ENCODE peak calls at places on chromosomes 4 and X, in eight cellular contexts. B is IMR-90, L is psoas muscle, U is thoracic aorta, G is DND-41, X is heart right ventricle, A is tibial artery, H is tibial nerve. V is an unnamed sample. For H3K9me3, the result is how much of the 10 kb centered on the place peaks cover.

GRCh38 chrX:34467437-34467836 is 189.6 kb downstream of the TMEM47 start:
- DNase-seq in H (no peak), L (no peak), G (no peak), B (no peak), A (no peak), U (no peak), X (no peak), V (no peak)

GRCh38 chrX:148568763-148569162 is 68.3 kb downstream of the AFF2 start:
- DNase-seq in H (no peak), B (no peak), L (no peak), U (no peak), G (no peak), X (no peak), A (no peak), V (no peak)

GRCh38 chrX:102846544-102847236 is 90.4 kb upstream of the RAB40AL start:
- DNase-seq in L (no peak), H (no peak), X (no peak), G (no peak), U (no peak), B (peak), A (no peak), V (no peak)

GRCh38 chr4:112910109-112910736 is 139.2 kb upstream of the ANK2 start:
- DNase-seq in U (no peak), B (peak), G (no peak), H (no peak), A (no peak), X (no peak), L (no peak), V (no peak)

GRCh38 chr4:88215351-88215750 is 56.9 kb upstream of the ABCG2 start:
- DNase-seq in L (no peak), X (no peak), H (no peak), U (no peak), G (no peak), B (peak), A (no peak), V (no peak)

GRCh38 chrX:57367649-57368048 is 81.1 kb downstream of the FAAH2 start:
- DNase-seq in U (no peak), X (no peak), L (no peak), A (no peak), B (no peak), G (peak), H (no peak), V (no peak)

GRCh38 chrX:110853610-110854009 is 58.0 kb upstream of the CHRDL1 start:
- DNase-seq in A (no peak), X (no peak), B (no peak), L (peak), H (peak), U (no peak), G (no peak), V (no peak)

GRCh38 chrX:52359614-52360232 is 9.1 kb upstream of the XAGE2 start:
- DNase-seq in X (no peak), B (no peak), L (no peak), A (no peak), G (no peak), H (no peak), U (no peak), V (no peak)

GRCh38 chrX:17473021-17473420 is 98.0 kb downstream of the NHS start:
- DNase-seq in G (no peak), U (no peak), H (no peak), A (no peak), L (no peak), X (no peak), B (no peak), V (no peak)

GRCh38 chr4:147837854-147838253 is 106.0 kb downstream of the ARHGAP10 start:
- DNase-seq in U (no peak), G (no peak), A (no peak), X (no peak), H (no peak), B (no peak), L (no peak), V (no peak)

GRCh38 chr4:115929373-115929772 is 816.0 kb upstream of the NDST4 start:
- DNase-seq in B (no peak), X (no peak), A (no peak), G (no peak), H (no peak), U (no peak), L (no peak), V (no peak)

GRCh38 chr4:73055241-73055897 is 14.1 kb downstream of the COX18 start:
- DNase-seq in H (no peak), B (peak), A (no peak), L (no peak), G (no peak), U (no peak), X (no peak), V (no peak)

GRCh38 chr4:14434916-14435315 is 567.4 kb upstream of the CPEB2 start:
- DNase-seq in B (no peak), A (no peak), U (no peak), H (no peak), X (no peak), L (no peak), G (no peak), V (no peak)

GRCh38 chr4:64718091-64718490 is 308.8 kb upstream of the TECRL start:
- DNase-seq in A (no peak), L (no peak), U (no peak), H (no peak), X (no peak), G (no peak), B (no peak), V (no peak)

GRCh38 chrX:150363561-150364346 is 637 bp downstream of the MAMLD1 start:
- DNase-seq in X (peak), G (peak), A (peak), H (peak), L (peak), B (peak), U (no peak), V (peak)

GRCh38 chr4:150297861-150298474 is 219.7 kb downstream of the DCLK2 start:
- DNase-seq in G (peak), U (no peak), H (no peak), B (peak), X (no peak), A (no peak), L (no peak), V (no peak)

GRCh38 chrX:52553995-52554642 is 37.3 kb upstream of the XAGE1B start:
- DNase-seq in L (no peak), H (no peak), A (no peak), U (no peak), B (no peak), G (no peak), X (no peak), V (no peak)

GRCh38 chrX:138031715-138032114 is 465.8 kb downstream of the ZIC3 start:
- DNase-seq in U (no peak), B (no peak), G (no peak), A (no peak), H (no peak), X (no peak), L (no peak), V (no peak)

GRCh38 chrX:34619920-34620319 is 37.2 kb downstream of the TMEM47 start:
- DNase-seq in X (no peak), H (no peak), G (no peak), A (no peak), U (no peak), B (no peak), L (no peak), V (no peak)

GRCh38 chr4:68267433-68267944 is 22.0 kb upstream of the TMPRSS11B start:
- DNase-seq in B (peak), A (no peak), H (no peak), G (no peak), L (no peak), X (no peak), U (no peak), V (no peak)

GRCh38 chr4:105896461-105896939 is 1.2 kb downstream of the NPNT start:
- DNase-seq in U (no peak), X (no peak), G (no peak), H (no peak), A (no peak), L (no peak), B (no peak), V (peak)

GRCh38 chrX:110795645-110796510 is at the start of gene CHRDL1:
- DNase-seq in L (peak), B (no peak), U (no peak), G (no peak), H (peak), A (peak), X (peak), V (peak)

GRCh38 chrX:65900850-65901844 is 138.7 kb downstream of the VSIG4 start:
- DNase-seq in G (no peak), B (no peak), U (no peak), H (no peak), L (no peak), X (no peak), A (no peak), V (no peak)

GRCh38 chr4:2803624-2804448 is 11.0 kb downstream of the SH3BP2 start:
- DNase-seq in X (peak), B (no peak), G (no peak), H (no peak), A (peak), L (peak), U (no peak), V (peak)

GRCh38 chr4:53601251-53601764 is 10.0 kb upstream of the LNX1 start:
- DNase-seq in U (no peak), H (peak), G (peak), X (peak), B (no peak), L (peak), A (no peak), V (no peak)

GRCh38 chrX:80705379-80705778 is 104.3 kb downstream of the BRWD3 start:
- DNase-seq in L (no peak), G (no peak), B (no peak), X (no peak), A (no peak), U (no peak), H (no peak), V (no peak)

GRCh38 chrX:110440016-110440805 is 81.6 kb downstream of the RTL9 start:
- DNase-seq in U (no peak), L (no peak), H (no peak), X (no peak), A (no peak), B (no peak), G (no peak), V (no peak)

GRCh38 chr4:145956288-145956890 is 17.8 kb upstream of the ZNF827 start:
- DNase-seq in L (no peak), G (peak), U (no peak), A (no peak), H (no peak), B (peak), X (no peak), V (no peak)

GRCh38 chr4:157792716-157793115 is 380.1 kb downstream of the GASK1B start:
- DNase-seq in B (no peak), G (no peak), X (no peak), H (no peak), A (no peak), L (no peak), U (no peak), V (no peak)

GRCh38 chr4:101205878-101206277 is 141.4 kb downstream of the PPP3CA start:
- DNase-seq in A (no peak), L (no peak), X (no peak), U (no peak), H (no peak), B (peak), G (peak), V (no peak)

GRCh38 chr4:114684462-114684861 is 85.9 kb downstream of the UGT8 start:
- DNase-seq in U (no peak), A (no peak), X (no peak), H (no peak), B (no peak), L (no peak), G (no peak), V (no peak)

GRCh38 chr4:74114234-74114633 is 15.2 kb upstream of the CXCL2 start:
- DNase-seq in A (no peak), G (no peak), L (no peak), H (no peak), B (peak), U (no peak), X (no peak), V (no peak)

GRCh38 chrX:104567506-104567905 is 1.5 kb downstream of the IL1RAPL2 start:
- DNase-seq in X (no peak), L (no peak), A (no peak), B (no peak), U (no peak), G (no peak), H (no peak), V (no peak)

GRCh38 chrX:72609313-72609712 is 36.7 kb upstream of the HDAC8 start:
- DNase-seq in A (no peak), G (no peak), H (no peak), B (peak), U (no peak), L (no peak), X (no peak), V (no peak)

GRCh38 chr4:19155568-19155967 is 1096.1 kb upstream of the SLIT2 start:
- DNase-seq in U (no peak), A (no peak), G (no peak), H (no peak), L (no peak), X (no peak), B (no peak), V (no peak)
- H3K9me3 ChIP-seq in U (under half), A (under half), G (under half), H (under half), L (under half), X (under half), B (under half), V (under half)

GRCh38 chr4:184825394-184826314 is at the start of gene ACSL1:
- DNase-seq in A (peak), L (peak), X (peak), H (peak), G (peak), B (peak), U (peak), V (peak)
- TF ChIP-seq CTCF in A (no peak), L (peak), X (no peak), H (no peak), G (no peak), B (peak), U (no peak), V (peak)

GRCh38 chr4:144171697-144172096 is 31.2 kb upstream of the GYPA start:
- DNase-seq in X (no peak), H (no peak), G (no peak), L (no peak), B (no peak), A (no peak), U (no peak), V (no peak)

GRCh38 chr4:144178414-144178813 is 37.9 kb upstream of the GYPA start:
- DNase-seq in G (no peak), A (no peak), B (no peak), H (no peak), X (no peak), L (no peak), U (no peak), V (no peak)

GRCh38 chr4:144179152-144179739 is 38.7 kb upstream of the GYPA start:
- DNase-seq in A (no peak), B (no peak), G (no peak), L (no peak), H (no peak), U (no peak), X (no peak), V (no peak)

GRCh38 chr4:144176476-144176875 is 36.0 kb upstream of the GYPA start:
- DNase-seq in L (no peak), B (no peak), G (no peak), X (no peak), U (no peak), A (no peak), H (no peak), V (no peak)

DNA sequence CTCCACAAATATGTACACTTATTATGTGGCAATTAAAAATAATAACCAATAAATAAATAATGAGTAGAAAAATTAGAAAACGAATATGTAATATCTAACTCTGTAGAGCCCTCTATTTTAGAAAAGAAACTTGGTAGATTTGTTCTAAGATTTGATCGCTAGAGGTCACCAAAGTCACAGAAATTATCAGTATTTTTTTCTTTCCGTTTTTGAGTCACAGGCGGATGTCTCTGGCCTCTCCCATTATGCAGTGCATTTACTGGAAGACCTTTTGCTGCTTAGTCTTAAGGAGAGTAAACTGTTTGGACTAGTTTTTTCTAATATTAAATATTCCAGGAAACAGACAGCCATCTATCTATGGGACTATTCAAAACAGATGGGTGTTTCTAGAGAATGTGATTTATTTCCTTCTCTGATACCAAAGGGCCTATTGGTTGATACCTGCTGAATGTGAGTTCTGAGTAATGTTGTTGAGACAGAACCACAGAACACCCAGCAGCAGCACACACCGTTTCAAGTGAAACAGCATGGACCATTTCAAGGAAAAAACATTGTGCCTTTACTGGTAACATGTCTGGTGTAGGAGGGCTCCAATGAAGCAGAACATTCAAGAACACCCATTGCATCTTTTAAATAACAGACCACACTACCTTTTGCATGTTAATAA is 34.0 kb upstream of the GYPA start:
- DNase-seq in L (no peak), B (peak), A (no peak), X (no peak), G (peak), U (no peak), H (no peak), V (no peak)
- H3K27ac ChIP-seq in L (no peak), B (no peak), A (no peak), X (no peak), G (no peak), U (no peak), H (no peak), V (no peak)

GRCh38 chr4:28834120-28834519 is 1886.0 kb upstream of the PCDH7 start:
- DNase-seq in L (no peak), A (no peak), B (no peak), U (no peak), H (no peak), X (no peak), G (no peak), V (no peak)

GRCh38 chr4:28827866-28828265 is 1892.3 kb upstream of the PCDH7 start:
- DNase-seq in U (no peak), X (no peak), G (no peak), B (no peak), H (no peak), L (no peak), A (no peak), V (no peak)

GRCh38 chr4:28831867-28832266 is 1888.3 kb upstream of the PCDH7 start:
- DNase-seq in L (no peak), B (no peak), A (no peak), X (no peak), G (no peak), U (no peak), H (no peak), V (no peak)

DNA sequence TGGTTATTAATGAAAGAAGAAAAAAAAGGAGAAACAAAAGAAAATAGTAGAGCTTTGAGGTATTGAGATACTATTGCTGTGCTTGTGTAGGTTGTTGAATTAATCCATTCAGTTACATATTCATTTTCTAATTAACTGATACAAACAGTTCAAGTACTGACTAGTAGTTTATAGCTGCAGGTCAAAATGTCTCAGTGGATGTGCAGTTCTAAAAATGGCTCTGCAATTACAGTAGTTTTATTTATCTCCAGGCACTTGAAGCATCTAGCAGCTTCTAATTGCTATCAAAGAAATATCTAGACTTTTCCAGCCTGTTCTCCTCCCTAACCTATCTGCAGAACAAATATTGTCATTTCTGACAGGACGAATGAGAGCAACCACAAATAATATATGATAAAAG is 1887.7 kb upstream of the PCDH7 start:
- DNase-seq in L (no peak), X (no peak), A (no peak), U (no peak), H (no peak), G (no peak), B (no peak), V (no peak)
- H3K9me3 ChIP-seq in L (under half), X (under half), A (under half), U (under half), H (under half), G (under half), B (under half), V (under half)

DNA sequence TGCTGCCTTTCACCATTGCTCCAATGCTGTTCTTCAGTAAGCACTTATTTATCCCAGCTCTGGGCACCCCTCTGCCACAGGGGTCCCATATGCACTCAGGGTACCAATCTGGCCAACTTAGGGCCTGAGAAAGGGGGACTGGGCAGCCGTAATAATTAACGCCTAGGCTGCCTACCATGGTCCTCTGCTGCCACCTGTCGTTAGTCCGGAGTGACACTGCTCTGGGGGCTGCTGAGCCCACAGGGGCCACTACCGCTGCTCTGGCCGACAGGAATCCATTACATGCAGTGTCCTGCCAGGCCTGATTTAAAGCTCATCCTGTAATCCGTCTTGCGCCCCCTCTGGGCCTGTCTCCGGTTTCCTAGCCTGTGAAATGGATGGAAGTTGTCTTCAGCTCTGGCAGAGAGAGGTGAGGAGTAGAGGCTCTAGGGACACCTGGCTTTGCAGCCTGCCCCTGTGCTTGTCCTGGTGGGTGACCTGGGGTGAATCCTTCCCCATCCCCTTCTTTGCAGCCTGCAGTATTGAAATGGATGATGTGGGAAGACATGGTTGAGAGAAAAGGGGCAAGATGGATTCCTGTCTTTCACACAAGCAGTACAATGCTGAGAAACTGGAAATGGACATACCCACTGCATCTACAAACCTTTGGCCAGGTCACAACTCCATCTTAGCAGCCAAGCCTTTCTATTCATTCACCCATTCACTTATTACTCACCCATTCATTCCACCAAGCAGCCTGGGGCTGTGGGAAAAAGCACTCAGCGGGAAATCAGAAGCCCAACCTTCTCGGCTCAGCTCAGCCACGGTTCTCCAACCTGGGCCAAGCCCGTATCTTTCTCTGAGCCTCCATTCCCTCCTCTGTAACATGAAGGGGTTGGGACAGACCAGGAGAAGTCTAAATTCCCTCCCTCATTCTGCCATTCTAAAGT is 116.3 kb upstream of the NALF2 start:
- DNase-seq in G (peak), B (peak), H (no peak), A (no peak), U (no peak), X (peak), L (peak), V (peak)
- TF ChIP-seq CTCF in G (peak), B (peak), H (peak), A (peak), U (peak), X (peak), L (peak), V (peak)

GRCh38 chr4:153159016-153159415 is 45.2 kb upstream of the TRIM2 start:
- DNase-seq in L (no peak), H (no peak), X (no peak), G (no peak), B (no peak), A (no peak), U (no peak), V (no peak)
- H3K27ac ChIP-seq in L (no peak), H (no peak), X (no peak), G (no peak), B (no peak), A (no peak), U (no peak), V (no peak)